ENCODE peak calls at places on chromosomes 5 and 9, in eight cellular contexts. S, E, F, Y, H, N, G and P are unnamed samples.

GRCh38 chr9:2729003-2729402 is 11.7 kb downstream of the KCNV2 start:
- DNase-seq in H (no peak), Y (no peak), E (peak; percentile 72), G (no peak), S (no peak), N (no peak), F (peak; percentile 45), P (no peak)

GRCh38 chr9:130174920-130175321 is 2.7 kb downstream of the NCS1 start:
- DNase-seq in G (peak; percentile 67), Y (no peak), F (no peak), S (no peak), N (no peak), E (no peak), H (no peak), P (no peak)

GRCh38 chr9:98775831-98776441 is 20.4 kb downstream of the ANKS6 start:
- DNase-seq in G (no peak), N (no peak), H (peak; percentile 89), F (peak; percentile 64), Y (no peak), E (peak; percentile 79), S (no peak), P (no peak)

GRCh38 chr5:55004728-55005127 is 19.3 kb upstream of the GZMK start:
- DNase-seq in H (peak; percentile 65), G (no peak), N (no peak), Y (no peak), E (peak; percentile 65), F (peak; percentile 51), S (no peak), P (no peak)

GRCh38 chr9:82140471-82140870 is 151.9 kb downstream of the SPATA31D1 start:
- DNase-seq in S (no peak), F (peak; percentile 45), G (no peak), H (no peak), N (no peak), E (no peak), Y (no peak), P (no peak)

GRCh38 chr9:90903731-90904422 is 102.3 kb downstream of the SYK start:
- DNase-seq in N (no peak), G (no peak), H (no peak), E (no peak), Y (no peak), S (no peak), F (no peak), P (no peak)

GRCh38 chr9:98944130-98945074 is 695 bp downstream of the COL15A1 start:
- DNase-seq in Y (no peak), E (no peak), N (no peak), F (no peak), H (peak; percentile 15), G (peak; percentile 69), S (no peak), P (no peak)

GRCh38 chr9:3909966-3910650 is 384.3 kb upstream of the RFX3 start:
- DNase-seq in G (no peak), H (no peak), S (no peak), F (no peak), Y (no peak), E (no peak), N (no peak), P (no peak)

GRCh38 chr9:4167728-4168127 is 132.1 kb downstream of the GLIS3 start:
- DNase-seq in G (no peak), S (no peak), H (no peak), N (no peak), F (no peak), Y (no peak), E (no peak), P (no peak)

GRCh38 chr9:129437626-129438323 is 183.1 kb downstream of the C9orf50 start:
- DNase-seq in G (peak; percentile 71), H (no peak), N (no peak), E (no peak), S (no peak), F (no peak), Y (no peak), P (no peak)

GRCh38 chr9:126986506-126986951 is 71.9 kb downstream of the RALGPS1 start:
- DNase-seq in G (no peak), E (no peak), H (no peak), N (no peak), Y (no peak), F (peak; percentile 63), S (no peak), P (no peak)

GRCh38 chr9:117276444-117276843 is 138.4 kb downstream of the ASTN2 start:
- DNase-seq in Y (no peak), G (no peak), E (no peak), H (no peak), S (no peak), F (no peak), N (no peak), P (no peak)

GRCh38 chr5:65760504-65761275 is 38.7 kb downstream of the NLN start:
- DNase-seq in H (peak; percentile 92), F (peak; percentile 61), N (no peak), S (peak; percentile 16), G (no peak), E (peak; percentile 13), Y (no peak), P (no peak)

GRCh38 chr9:91546574-91546973 is 122.9 kb upstream of the NFIL3 start:
- DNase-seq in H (no peak), G (no peak), N (no peak), S (no peak), E (peak; percentile 81), F (peak; percentile 69), Y (peak; percentile 63), P (no peak)

GRCh38 chr9:134679616-134680392 is 38.2 kb downstream of the COL5A1 start:
- DNase-seq in F (no peak), S (no peak), N (no peak), H (no peak), G (peak; percentile 27), E (no peak), Y (no peak), P (no peak)

GRCh38 chr5:125584119-125584518 is 837.7 kb upstream of the ZNF608 start:
- DNase-seq in G (no peak), S (no peak), F (no peak), N (no peak), H (no peak), Y (no peak), E (no peak), P (no peak)

GRCh38 chr9:108994695-108995094 is 18.6 kb downstream of the CTNNAL1 start:
- DNase-seq in H (peak; percentile 95), E (peak; percentile 58), N (peak; percentile 53), S (no peak), G (peak; percentile 50), Y (no peak), F (peak; percentile 28), P (no peak)

GRCh38 chr5:175162036-175162435 is 281.9 kb downstream of the DRD1 start:
- DNase-seq in Y (no peak), N (no peak), F (no peak), G (no peak), E (no peak), H (no peak), S (no peak), P (no peak)

GRCh38 chr5:1329111-1329579 is 15.8 kb downstream of the CLPTM1L start:
- DNase-seq in H (no peak), S (no peak), G (no peak), F (no peak), N (no peak), Y (no peak), E (no peak), P (no peak)

GRCh38 chr5:135591277-135591676 is 12.5 kb upstream of the CXCL14 start:
- DNase-seq in E (no peak), G (no peak), Y (no peak), N (no peak), F (peak; percentile 22), H (no peak), S (no peak), P (no peak)

GRCh38 chr5:32403760-32404159 is 40.8 kb downstream of the ZFR start:
- DNase-seq in G (no peak), Y (no peak), H (no peak), S (no peak), E (no peak), F (no peak), N (no peak), P (no peak)

GRCh38 chr9:114549677-114550330 is 37.8 kb upstream of the ATP6V1G1 start:
- DNase-seq in E (peak; percentile 6), F (peak; percentile 15), Y (no peak), G (no peak), H (no peak), N (no peak), S (no peak), P (no peak)

GRCh38 chr5:125137535-125137934 is 391.1 kb upstream of the ZNF608 start:
- DNase-seq in F (no peak), E (no peak), Y (peak; percentile 73), N (no peak), G (no peak), S (no peak), H (no peak), P (no peak)

GRCh38 chr5:180690562-180690961 is 41.2 kb upstream of the FLT4 start:
- DNase-seq in S (no peak), F (no peak), H (no peak), E (no peak), Y (no peak), N (no peak), G (no peak), P (no peak)

GRCh38 chr5:32027717-32028321 is 146.3 kb downstream of the GOLPH3 start:
- DNase-seq in H (peak; percentile 92), F (peak; percentile 92), S (no peak), E (peak; percentile 97), Y (peak; percentile 98), N (peak; percentile 67), G (no peak), P (no peak)

GRCh38 chr9:91843093-91843492 is 106.9 kb downstream of the ROR2 start:
- DNase-seq in Y (no peak), F (no peak), G (no peak), E (no peak), S (no peak), N (no peak), H (no peak), P (peak; percentile 58)

GRCh38 chr9:105114956-105115728 is 129.3 kb upstream of the SLC44A1 start:
- DNase-seq in Y (no peak), N (peak; percentile 66), H (no peak), S (no peak), E (peak; percentile 33), G (no peak), F (peak; percentile 40), P (no peak)

GRCh38 chr5:173108914-173109313 is 35.4 kb upstream of the BNIP1 start:
- DNase-seq in N (no peak), E (no peak), H (peak; percentile 51), Y (no peak), F (no peak), G (no peak), S (no peak), P (no peak)

GRCh38 chr5:153498516-153498915 is 8.0 kb downstream of the GRIA1 start:
- DNase-seq in E (no peak), F (no peak), H (no peak), Y (no peak), N (no peak), G (no peak), S (no peak), P (no peak)

GRCh38 chr5:54311178-54311811 is 922 bp upstream of the ARL15 start:
- DNase-seq in G (no peak), E (peak; percentile 26), H (peak; percentile 44), F (no peak), Y (no peak), S (no peak), N (no peak), P (no peak)

GRCh38 chr5:127702434-127702833 is 757 bp upstream of the CCDC192 start:
- DNase-seq in Y (no peak), F (no peak), E (no peak), N (no peak), S (no peak), H (no peak), G (no peak), P (no peak)

GRCh38 chr9:134776080-134776796 is 104.4 kb upstream of the FCN2 start:
- DNase-seq in N (no peak), F (no peak), Y (no peak), G (no peak), E (peak; percentile 72), S (no peak), H (no peak), P (no peak)

GRCh38 chr5:37814699-37815098 is 25.1 kb downstream of the GDNF start:
- DNase-seq in S (no peak), E (peak; percentile 41), Y (peak; percentile 74), G (no peak), N (no peak), F (peak; percentile 93), H (peak; percentile 66), P (no peak)

GRCh38 chr9:111399772-111400563 is 69.9 kb upstream of the OR2K2 start:
- DNase-seq in F (peak; percentile 69), Y (no peak), E (peak; percentile 21), S (no peak), N (no peak), G (no peak), H (peak; percentile 44), P (no peak)